ENCODE peak calls at places on chromosomes 13 and 19, in seven cellular contexts. M is RWPE1, T is IMR-90, A is GM23338, K is body of pancreas, R is psoas muscle, B is adrenal gland. D is an unnamed sample.
A peak's percentile ranks its signal among the peaks of the same experiment; 100 is the strongest.

GRCh38 chr13:112110479-112110878 is 43.5 kb downstream of the SOX1 start:
- DNase-seq in K (no peak), R (no peak), T (no peak), B (no peak), A (no peak), M (no peak), D (no peak)

GRCh38 chr13:36815069-36815468 is 4.0 kb upstream of the RFXAP start:
- DNase-seq in M (no peak), K (no peak), B (no peak), A (peak; percentile 51), R (no peak), T (no peak), D (no peak)

GRCh38 chr19:29873024-29873800 is 61.4 kb downstream of the CCNE1 start:
- DNase-seq in A (peak; percentile 81), M (peak; percentile 56), T (no peak), R (peak; percentile 59), B (peak; percentile 32), K (peak; percentile 11), D (peak; percentile 23)

GRCh38 chr19:37654525-37654832 is 786 bp downstream of the ZFP30 start:
- DNase-seq in R (no peak), A (peak; percentile 58), T (peak; percentile 26), M (peak; percentile 34), K (no peak), B (no peak), D (peak; percentile 41)

GRCh38 chr13:21522847-21523246 is 63.7 kb upstream of the ZDHHC20 start:
- DNase-seq in B (no peak), M (no peak), K (no peak), R (no peak), A (no peak), T (no peak), D (no peak)

GRCh38 chr13:93794197-93794885 is 567.7 kb downstream of the GPC6 start:
- DNase-seq in K (no peak), R (no peak), A (no peak), B (no peak), T (peak; percentile 42), M (no peak), D (no peak)

GRCh38 chr13:79779761-79780160 is 298.8 kb downstream of the NDFIP2 start:
- DNase-seq in R (peak; percentile 54), T (peak; percentile 51), K (peak; percentile 13), A (no peak), M (peak; percentile 35), B (peak; percentile 45), D (peak; percentile 83)

GRCh38 chr19:46495789-46496099 is at the start of gene PNMA8B:
- DNase-seq in R (peak; percentile 69), M (peak; percentile 51), B (peak; percentile 95), A (peak; percentile 98), T (peak; percentile 27), K (peak; percentile 79), D (no peak)

GRCh38 chr13:110799246-110800236 is 86.0 kb downstream of the ING1 start:
- DNase-seq in B (peak; percentile 40), M (no peak), T (peak; percentile 95), A (no peak), R (peak; percentile 62), K (peak; percentile 39), D (no peak)

GRCh38 chr19:51407631-51408131 is 9.8 kb downstream of the SIGLEC10 start:
- DNase-seq in M (peak; percentile 39), K (peak; percentile 25), R (no peak), A (peak; percentile 79), T (peak; percentile 17), B (no peak), D (peak; percentile 26)

GRCh38 chr13:79541426-79542049 is 60.6 kb downstream of the NDFIP2 start:
- DNase-seq in R (no peak), T (peak; percentile 73), K (no peak), A (peak; percentile 70), B (no peak), M (peak; percentile 36), D (peak; percentile 66)

GRCh38 chr13:98206946-98207345 is 29.9 kb upstream of the RNF113B start:
- DNase-seq in A (no peak), M (no peak), K (no peak), B (no peak), R (no peak), T (peak; percentile 99), D (no peak)

GRCh38 chr13:67464154-67464553 is 234.0 kb upstream of the PCDH9 start:
- DNase-seq in M (no peak), R (no peak), B (no peak), K (no peak), A (no peak), T (no peak), D (no peak)

GRCh38 chr19:18428837-18429674 is 8.9 kb downstream of the ISYNA1 start:
- DNase-seq in B (peak; percentile 82), M (no peak), A (peak; percentile 96), R (peak; percentile 70), K (peak; percentile 68), T (peak; percentile 72), D (no peak)
- TF ChIP-seq CTCF in B (no peak), M (no peak), A (no peak), R (no peak), K (no peak), T (no peak), D (no peak)

GRCh38 chr13:87810391-87810801 is 139.2 kb downstream of the SLITRK5 start:
- DNase-seq in T (no peak), K (no peak), M (no peak), A (peak; percentile 74), R (no peak), B (no peak), D (no peak)
- TF ChIP-seq CTCF in T (no peak), K (no peak), M (no peak), A (peak; percentile 62), R (no peak), B (no peak), D (no peak)

GRCh38 chr13:114286808-114287207 is 5.4 kb downstream of the UPF3A start:
- DNase-seq in T (peak; percentile 85), R (no peak), K (no peak), M (no peak), B (no peak), A (no peak), D (no peak)
- TF ChIP-seq CTCF in T (no peak), R (no peak), K (no peak), M (no peak), B (no peak), A (no peak), D (no peak)

DNA sequence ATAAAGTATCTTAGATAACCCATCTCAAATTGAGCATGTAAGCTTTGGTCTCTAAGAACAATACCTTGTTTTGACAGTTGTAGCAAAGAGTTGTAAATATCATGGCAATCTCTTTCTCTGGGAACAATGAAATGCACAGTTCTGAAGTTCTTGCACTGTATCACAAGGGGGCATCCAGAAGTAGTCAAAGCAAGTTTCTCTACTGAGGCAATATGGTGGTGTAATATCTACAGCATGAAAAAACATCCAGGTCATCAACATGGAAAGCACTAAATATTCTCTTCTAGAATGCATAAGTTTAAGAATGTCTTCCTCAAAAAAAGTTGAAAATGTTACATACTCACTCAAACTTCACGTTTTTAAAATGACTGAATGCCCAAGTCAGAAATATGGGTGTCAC is 19.6 kb downstream of the MTMR6 start:
- DNase-seq in A (no peak), R (no peak), K (no peak), M (no peak), B (no peak), T (peak; percentile 26), D (peak; percentile 12)
- TF ChIP-seq CTCF in A (no peak), R (no peak), K (no peak), M (no peak), B (peak; percentile 7), T (peak; percentile 35), D (peak; percentile 16)

DNA sequence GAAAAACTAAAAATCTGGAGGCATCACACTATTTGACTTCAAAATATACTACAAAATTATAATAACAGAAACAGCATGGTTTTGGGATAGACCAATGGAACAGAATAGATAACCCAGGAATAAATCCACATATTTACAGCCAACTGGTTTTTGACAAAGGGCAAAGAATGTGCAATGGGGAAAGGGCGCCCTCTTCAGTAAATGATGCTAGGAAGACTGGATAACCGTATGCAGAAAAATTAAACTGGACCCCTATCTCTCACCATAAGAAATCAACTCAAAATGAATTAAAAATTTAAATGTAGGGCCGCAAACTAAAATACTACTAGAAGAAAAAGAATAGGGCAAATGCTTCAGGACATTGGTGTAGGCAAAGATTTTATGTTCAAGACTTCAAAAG is 440.5 kb upstream of the SGCG start:
- DNase-seq in B (no peak), T (no peak), M (no peak), A (peak; percentile 70), R (no peak), K (no peak), D (no peak)
- TF ChIP-seq CTCF in B (no peak), T (no peak), M (no peak), A (peak; percentile 86), R (no peak), K (no peak), D (peak; percentile 9)

DNA sequence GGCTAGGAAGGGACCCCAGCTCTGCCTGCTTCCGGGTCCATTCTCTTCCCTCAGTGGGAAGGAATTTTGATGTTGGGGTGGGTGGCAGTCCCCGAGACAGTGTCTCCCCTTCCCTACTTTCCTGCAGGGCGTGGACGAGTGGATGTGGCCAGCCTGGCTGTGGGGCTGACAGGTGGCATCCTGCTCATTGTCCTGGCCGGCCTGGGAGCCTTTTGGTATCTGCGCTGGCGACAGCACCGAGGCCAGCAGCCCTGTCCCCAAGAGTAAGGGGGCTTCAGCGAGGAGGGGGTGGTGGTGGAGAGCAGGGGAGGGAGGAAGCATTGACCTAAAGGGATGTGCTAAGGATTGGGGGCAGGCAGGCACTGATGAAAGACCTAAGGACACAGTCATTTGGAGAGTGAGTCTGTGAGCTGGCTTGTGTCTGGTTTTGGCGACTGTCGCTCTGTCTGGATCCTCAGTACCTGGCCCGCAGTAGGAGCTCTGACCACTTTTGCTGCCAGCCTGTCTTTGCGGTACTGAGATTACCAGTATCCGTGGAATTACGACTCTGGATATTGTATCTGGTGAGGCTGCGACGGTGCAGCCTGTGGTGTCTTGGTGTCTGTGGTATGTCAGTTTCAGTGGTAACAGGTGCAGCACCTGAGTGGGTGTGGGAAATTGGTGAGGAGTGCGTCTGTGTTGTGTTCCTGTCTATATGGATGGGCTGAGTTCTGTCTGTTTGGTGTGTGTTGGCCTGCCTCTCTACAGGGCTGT is 2.4 kb upstream of the PRR12 start:
- DNase-seq in A (no peak), T (no peak), M (no peak), R (no peak), B (no peak), K (no peak), D (no peak)
- TF ChIP-seq CTCF in A (no peak), T (no peak), M (no peak), R (no peak), B (no peak), K (no peak), D (no peak)

GRCh38 chr13:102090532-102090931 is 311.3 kb downstream of the FGF14 start:
- DNase-seq in B (no peak), T (no peak), A (no peak), K (no peak), R (no peak), M (no peak), D (no peak)

GRCh38 chr13:102091231-102091630 is 310.6 kb downstream of the FGF14 start:
- DNase-seq in A (peak; percentile 90), M (peak; percentile 4), T (no peak), B (no peak), R (no peak), K (no peak), D (peak; percentile 18)

GRCh38 chr13:102089722-102090121 is 312.1 kb downstream of the FGF14 start:
- DNase-seq in M (no peak), A (no peak), R (no peak), B (no peak), K (no peak), T (no peak), D (no peak)

GRCh38 chr13:102089177-102089576 is 312.7 kb downstream of the FGF14 start:
- DNase-seq in B (no peak), R (no peak), K (no peak), A (no peak), T (no peak), M (no peak), D (peak; percentile 17)
- TF ChIP-seq CTCF in B (no peak), R (no peak), K (no peak), A (peak; percentile 27), T (peak; percentile 22), M (peak; percentile 18), D (peak; percentile 34)

GRCh38 chr19:14091885-14092462 is 1.4 kb upstream of the SAMD1 start:
- DNase-seq in M (no peak), B (no peak), T (no peak), K (no peak), R (no peak), A (peak; percentile 65), D (no peak)
- TF ChIP-seq CTCF in M (no peak), B (no peak), T (no peak), K (no peak), R (no peak), A (peak; percentile 42), D (no peak)

D was measured in MCF 10A.